ENCODE peak calls at places on chromosomes 12 and 14, in six cellular contexts. W is pancreas, X is foreskin fibroblast, J is tibial nerve, E is AG10803, C is stomach. O is an unnamed sample.
A peak's percentile ranks its signal among the peaks of the same experiment; 100 is the strongest.

GRCh38 chr12:18345021-18345735 is 83.9 kb downstream of the PIK3C2G start:
- DNase-seq in C (no peak), X (peak; percentile 0), W (no peak), E (peak; percentile 30), J (no peak), O (peak; percentile 19)

GRCh38 chr12:9736931-9737705 is 4.2 kb upstream of the CLECL1 start:
- DNase-seq in X (no peak), W (no peak), E (no peak), J (no peak), C (no peak), O (no peak)

GRCh38 chr12:25347716-25348261 is 97.1 kb upstream of the KRAS start:
- DNase-seq in W (no peak), C (no peak), E (peak; percentile 9), J (no peak), X (no peak), O (no peak)

GRCh38 chr12:102896067-102896466 is 21.0 kb downstream of the PAH start:
- DNase-seq in W (no peak), E (no peak), X (no peak), C (no peak), J (no peak), O (no peak)

GRCh38 chr12:57235012-57235727 is 5.7 kb downstream of the SHMT2 start:
- DNase-seq in W (no peak), J (no peak), X (no peak), E (no peak), C (peak; percentile 77), O (no peak)

GRCh38 chr12:30515351-30515750 is 180.3 kb downstream of the IPO8 start:
- DNase-seq in W (no peak), X (peak; percentile 2), C (no peak), J (no peak), E (no peak), O (peak; percentile 29)

GRCh38 chr12:18045446-18046001 is 44.5 kb downstream of the RERGL start:
- DNase-seq in J (no peak), C (no peak), E (no peak), X (no peak), W (no peak), O (no peak)

GRCh38 chr12:115149685-115150378 is 465.9 kb upstream of the TBX3 start:
- DNase-seq in J (no peak), E (peak; percentile 88), X (peak; percentile 89), W (no peak), C (no peak), O (peak; percentile 66)

GRCh38 chr12:24920141-24920540 is 28.8 kb downstream of the BCAT1 start:
- DNase-seq in X (no peak), E (no peak), W (no peak), J (no peak), C (no peak), O (no peak)

GRCh38 chr12:82517808-82518207 is 159.5 kb downstream of the METTL25 start:
- DNase-seq in C (no peak), E (no peak), W (no peak), J (no peak), X (no peak), O (no peak)

GRCh38 chr12:122449317-122449716 is 26.8 kb upstream of the CLIP1 start:
- DNase-seq in W (no peak), E (peak; percentile 79), C (no peak), X (peak; percentile 76), J (no peak), O (peak; percentile 29)

GRCh38 chr14:97219356-97220017 is 422.3 kb downstream of the VRK1 start:
- DNase-seq in W (no peak), E (no peak), C (no peak), J (no peak), X (no peak), O (no peak)

GRCh38 chr12:124601699-124602098 is 34.3 kb upstream of the NCOR2 start:
- DNase-seq in C (no peak), E (peak; percentile 89), W (no peak), X (peak; percentile 87), J (no peak), O (no peak)

GRCh38 chr14:32980887-32981501 is 42.3 kb downstream of the NPAS3 start:
- DNase-seq in C (no peak), E (no peak), X (no peak), W (no peak), J (no peak), O (no peak)

GRCh38 chr14:101889898-101890297 is 74.5 kb upstream of the DYNC1H1 start:
- DNase-seq in J (no peak), X (peak; percentile 29), E (peak; percentile 79), C (no peak), W (no peak), O (no peak)

GRCh38 chr12:121264135-121264534 is 32.4 kb downstream of the CAMKK2 start:
- DNase-seq in W (no peak), X (no peak), E (no peak), C (no peak), J (no peak), O (no peak)

GRCh38 chr12:113149361-113150150 is at the start of gene CFAP73:
- DNase-seq in X (peak; percentile 49), J (no peak), C (peak; percentile 72), W (peak; percentile 64), E (peak; percentile 84), O (peak; percentile 80)

GRCh38 chr12:14066021-14066420 is 84.6 kb upstream of the GRIN2B start:
- DNase-seq in X (no peak), E (no peak), C (no peak), W (no peak), J (no peak), O (no peak)

GRCh38 chr14:101909371-101910096 is 54.8 kb upstream of the DYNC1H1 start:
- DNase-seq in J (no peak), W (no peak), X (no peak), C (no peak), E (no peak), O (no peak)

GRCh38 chr12:14138495-14138894 is 157.1 kb upstream of the GRIN2B start:
- DNase-seq in E (no peak), W (no peak), J (no peak), C (no peak), X (no peak), O (no peak)

GRCh38 chr12:54300732-54301427 is at the start of gene NFE2:
- DNase-seq in W (peak; percentile 41), E (peak; percentile 62), X (peak; percentile 72), J (no peak), C (peak; percentile 66), O (peak; percentile 49)

GRCh38 chr14:71753976-71754375 is 178.3 kb upstream of the RGS6 start:
- DNase-seq in C (no peak), E (no peak), W (no peak), J (no peak), X (no peak), O (no peak)

GRCh38 chr14:23300687-23301223 is 1.9 kb downstream of the PPP1R3E start:
- DNase-seq in J (no peak), X (no peak), C (no peak), W (no peak), E (no peak), O (no peak)

GRCh38 chr12:75322464-75322863 is 7.7 kb downstream of the CAPS2 start:
- DNase-seq in X (peak; percentile 50), C (no peak), J (no peak), E (peak; percentile 74), W (no peak), O (no peak)

GRCh38 chr14:51846631-51847488 is 13.6 kb upstream of the GNG2 start:
- DNase-seq in J (no peak), E (peak; percentile 54), C (peak; percentile 45), W (peak; percentile 17), X (no peak), O (peak; percentile 28)

GRCh38 chr12:120677765-120678473 is 9.0 kb upstream of the MLEC start:
- DNase-seq in W (no peak), J (no peak), X (no peak), E (peak; percentile 21), C (no peak), O (no peak)

GRCh38 chr12:57109207-57110160 is 1.7 kb downstream of the STAT6 start:
- DNase-seq in X (no peak), W (no peak), J (no peak), E (no peak), C (no peak), O (no peak)

GRCh38 chr14:104223810-104224515 is 85.6 kb downstream of the KIF26A start:
- DNase-seq in X (no peak), C (no peak), J (no peak), E (no peak), W (no peak), O (no peak)

GRCh38 chr14:104222396-104223036 is 84.1 kb downstream of the KIF26A start:
- DNase-seq in J (no peak), C (no peak), W (no peak), E (no peak), X (no peak), O (no peak)

GRCh38 chr14:104226421-104227385 is 88.3 kb downstream of the KIF26A start:
- DNase-seq in C (no peak), W (no peak), E (no peak), X (no peak), J (no peak), O (no peak)

GRCh38 chr14:104223101-104223809 is 84.9 kb downstream of the KIF26A start:
- DNase-seq in X (no peak), W (peak; percentile 41), E (no peak), J (no peak), C (no peak), O (no peak)

GRCh38 chr14:104224516-104225281 is 86.3 kb downstream of the KIF26A start:
- DNase-seq in C (no peak), X (no peak), W (no peak), E (no peak), J (no peak), O (no peak)
- TF ChIP-seq CTCF in C (no peak), X (no peak), W (no peak), E (peak; percentile 13), J (peak; percentile 18), O (no peak)

GRCh38 chr14:36279306-36280244 is 40.9 kb downstream of the MBIP start:
- DNase-seq in J (no peak), C (no peak), E (no peak), W (no peak), X (no peak), O (no peak)
- H3K4me3 ChIP-seq in J (no peak overlapping the region), C (no peak overlapping the region), E (no peak overlapping the region), W (no peak overlapping the region), X (no peak overlapping the region), O (no peak overlapping the region)

GRCh38 chr12:12017798-12018197 is 52.9 kb upstream of the BCL2L14 start:
- DNase-seq in W (no peak), J (no peak), E (no peak), X (no peak), C (no peak), O (no peak)
- TF ChIP-seq CTCF in W (no peak), J (no peak), E (peak; percentile 30), X (no peak), C (no peak), O (peak; percentile 33)

GRCh38 chr14:75543786-75544185 is 21.5 kb downstream of the BATF start:
- DNase-seq in C (no peak), E (no peak), X (no peak), J (no peak), W (no peak), O (no peak)

GRCh38 chr14:75543258-75543657 is 21.0 kb downstream of the BATF start:
- DNase-seq in X (no peak), C (no peak), E (no peak), J (no peak), W (no peak), O (no peak)

GRCh38 chr14:75539562-75540478 is 17.6 kb downstream of the BATF start:
- DNase-seq in X (no peak), J (no peak), W (no peak), C (no peak), E (no peak), O (no peak)

GRCh38 chr14:75540479-75540851 is 18.2 kb downstream of the BATF start:
- DNase-seq in J (no peak), E (no peak), C (no peak), W (no peak), X (no peak), O (no peak)

GRCh38 chr14:75542585-75543091 is 20.4 kb downstream of the BATF start:
- DNase-seq in X (peak; percentile 43), W (peak; percentile 18), C (peak; percentile 67), E (peak; percentile 12), J (no peak), O (no peak)
- H3K4me3 ChIP-seq in X (no peak overlapping the region), W (no peak overlapping the region), C (no peak overlapping the region), E (no peak overlapping the region), J (no peak overlapping the region), O (no peak overlapping the region)